ENCODE peak calls at places on chromosomes 13 and 19, in seven cellular contexts. G, K, L, D, C, P and A are unnamed samples.

GRCh38 chr19:4896372-4896771 is 6.3 kb downstream of the ARRDC5 start:
- DNase-seq in G (no peak), K (no peak), L (no peak), D (no peak), C (no peak), P (no peak), A (no peak)

GRCh38 chr19:3157096-3157845 is 21.3 kb upstream of the S1PR4 start:
- DNase-seq in G (no peak), K (no peak), L (no peak), D (no peak), C (no peak), P (no peak), A (no peak)

GRCh38 chr13:97724450-97724849 is 229.0 kb upstream of the IPO5 start:
- DNase-seq in G (no peak), K (no peak), L (no peak), D (no peak), C (no peak), P (no peak), A (no peak)

GRCh38 chr13:111396457-111396856 is 76.0 kb downstream of the TEX29 start:
- DNase-seq in G (no peak), K (peak; percentile 4), L (no peak), D (no peak), C (no peak), P (no peak), A (no peak)

GRCh38 chr19:50371914-50372475 is 4.3 kb upstream of the NR1H2 start:
- DNase-seq in G (no peak), K (no peak), L (no peak), D (no peak), C (no peak), P (no peak), A (no peak)

GRCh38 chr19:810077-810855 is 11.5 kb downstream of the PLPPR3 start:
- DNase-seq in G (no peak), K (no peak), L (no peak), D (no peak), C (peak; percentile 44), P (no peak), A (no peak)

GRCh38 chr13:98564204-98564603 is 12.7 kb downstream of the STK24 start:
- DNase-seq in G (no peak), K (no peak), L (peak; percentile 16), D (no peak), C (no peak), P (no peak), A (no peak)

GRCh38 chr19:34365463-34366401 is 736 bp downstream of the GPI start:
- DNase-seq in G (peak; percentile 42), K (peak; percentile 55), L (no peak), D (no peak), C (peak; percentile 55), P (peak; percentile 56), A (peak; percentile 51)

GRCh38 chr13:68078874-68079273 is 848.7 kb upstream of the PCDH9 start:
- DNase-seq in G (no peak), K (no peak), L (no peak), D (no peak), C (no peak), P (no peak), A (no peak)

GRCh38 chr19:39362682-39363657 is 20.7 kb downstream of the SAMD4B start:
- DNase-seq in G (no peak), K (no peak), L (no peak), D (no peak), C (no peak), P (no peak), A (no peak)

GRCh38 chr19:2888739-2889224 is 11.9 kb upstream of the ZNF57 start:
- DNase-seq in G (no peak), K (no peak), L (peak; percentile 54), D (no peak), C (peak; percentile 62), P (peak; percentile 23), A (no peak)

GRCh38 chr19:58328999-58329398 is 2.2 kb downstream of the ZSCAN22 start:
- DNase-seq in G (no peak), K (peak; percentile 73), L (no peak), D (no peak), C (no peak), P (no peak), A (no peak)